ENCODE peak calls at places on chromosomes 3 and 15, in nine cellular contexts. One of them, this sample, is unnamed.
A peak's percentile ranks its signal among the peaks of the same experiment; 100 is the strongest.

GRCh38 chr15:43277901-43278300 is 11.2 kb upstream of the TGM5 start:
- DNase-seq in nephron progenitor cell: no peak
- DNase-seq in amniotic stem cell: no peak
- DNase-seq in neural crest cell: no peak
- DNase-seq in PC-9: no peak
- DNase-seq in ACHN: no peak
- DNase-seq in Caki2: no peak
- DNase-seq in NCI-H510A treated with DMSO at 0.1 percent for 48 hours: no peak
- DNase-seq in MCF 10A: no peak
- DNase-seq in this sample: no peak

GRCh38 chr15:80825361-80826030 is 46.3 kb downstream of the CEMIP start:
- DNase-seq in Caki2: no peak
- DNase-seq in neural crest cell: no peak
- DNase-seq in amniotic stem cell: no peak
- DNase-seq in ACHN: no peak
- DNase-seq in PC-9: peak; percentile 65
- DNase-seq in nephron progenitor cell: no peak
- DNase-seq in NCI-H510A treated with DMSO at 0.1 percent for 48 hours: no peak
- DNase-seq in MCF 10A: no peak
- DNase-seq in this sample: no peak

GRCh38 chr3:13709706-13710105 is 160.8 kb downstream of the FBLN2 start:
- DNase-seq in Caki2: no peak
- DNase-seq in MCF 10A: no peak
- DNase-seq in PC-9: no peak
- DNase-seq in amniotic stem cell: no peak
- DNase-seq in ACHN: no peak
- DNase-seq in NCI-H510A treated with DMSO at 0.1 percent for 48 hours: no peak
- DNase-seq in nephron progenitor cell: no peak
- DNase-seq in neural crest cell: no peak
- DNase-seq in this sample: no peak

GRCh38 chr15:85475317-85475701 is 94.9 kb downstream of the AKAP13 start:
- DNase-seq in NCI-H510A treated with DMSO at 0.1 percent for 48 hours: no peak
- DNase-seq in neural crest cell: no peak
- DNase-seq in nephron progenitor cell: no peak
- DNase-seq in ACHN: no peak
- DNase-seq in amniotic stem cell: no peak
- DNase-seq in MCF 10A: no peak
- DNase-seq in Caki2: no peak
- DNase-seq in PC-9: no peak
- DNase-seq in this sample: no peak

GRCh38 chr3:187288176-187288893 is 3.2 kb downstream of the MASP1 start:
- DNase-seq in neural crest cell: no peak
- DNase-seq in amniotic stem cell: no peak
- DNase-seq in NCI-H510A treated with DMSO at 0.1 percent for 48 hours: no peak
- DNase-seq in MCF 10A: no peak
- DNase-seq in ACHN: no peak
- DNase-seq in Caki2: no peak
- DNase-seq in nephron progenitor cell: no peak
- DNase-seq in PC-9: no peak
- DNase-seq in this sample: no peak

GRCh38 chr3:88509582-88509981 is 359.8 kb downstream of the C3orf38 start:
- DNase-seq in ACHN: no peak
- DNase-seq in nephron progenitor cell: no peak
- DNase-seq in Caki2: no peak
- DNase-seq in neural crest cell: no peak
- DNase-seq in PC-9: no peak
- DNase-seq in NCI-H510A treated with DMSO at 0.1 percent for 48 hours: no peak
- DNase-seq in amniotic stem cell: no peak
- DNase-seq in MCF 10A: no peak
- DNase-seq in this sample: no peak

GRCh38 chr3:155846119-155846518 is 8.1 kb downstream of the SLC33A1 start:
- DNase-seq in MCF 10A: no peak
- DNase-seq in nephron progenitor cell: no peak
- DNase-seq in amniotic stem cell: no peak
- DNase-seq in PC-9: no peak
- DNase-seq in neural crest cell: no peak
- DNase-seq in NCI-H510A treated with DMSO at 0.1 percent for 48 hours: no peak
- DNase-seq in ACHN: no peak
- DNase-seq in Caki2: no peak
- DNase-seq in this sample: no peak

GRCh38 chr15:100588638-100589242 is 13.2 kb downstream of the LINS1 start:
- DNase-seq in amniotic stem cell: no peak
- DNase-seq in NCI-H510A treated with DMSO at 0.1 percent for 48 hours: no peak
- DNase-seq in MCF 10A: peak; percentile 28
- DNase-seq in ACHN: peak; percentile 10
- DNase-seq in nephron progenitor cell: no peak
- DNase-seq in PC-9: no peak
- DNase-seq in neural crest cell: no peak
- DNase-seq in Caki2: peak; percentile 28
- DNase-seq in this sample: no peak

GRCh38 chr3:114179575-114179974 is 723 bp upstream of the DRD3 start:
- DNase-seq in NCI-H510A treated with DMSO at 0.1 percent for 48 hours: peak; percentile 23
- DNase-seq in PC-9: no peak
- DNase-seq in ACHN: peak; percentile 29
- DNase-seq in amniotic stem cell: no peak
- DNase-seq in nephron progenitor cell: no peak
- DNase-seq in Caki2: peak; percentile 16
- DNase-seq in MCF 10A: peak; percentile 27
- DNase-seq in neural crest cell: no peak
- DNase-seq in this sample: no peak

GRCh38 chr3:123518892-123519485 is 65.9 kb downstream of the HACD2 start:
- DNase-seq in amniotic stem cell: no peak
- DNase-seq in Caki2: no peak
- DNase-seq in PC-9: no peak
- DNase-seq in nephron progenitor cell: no peak
- DNase-seq in ACHN: no peak
- DNase-seq in neural crest cell: no peak
- DNase-seq in NCI-H510A treated with DMSO at 0.1 percent for 48 hours: no peak
- DNase-seq in MCF 10A: no peak
- DNase-seq in this sample: no peak

GRCh38 chr15:38708672-38709188 is 144.1 kb upstream of the RASGRP1 start:
- DNase-seq in NCI-H510A treated with DMSO at 0.1 percent for 48 hours: no peak
- DNase-seq in amniotic stem cell: no peak
- DNase-seq in PC-9: no peak
- DNase-seq in MCF 10A: no peak
- DNase-seq in nephron progenitor cell: no peak
- DNase-seq in ACHN: no peak
- DNase-seq in Caki2: no peak
- DNase-seq in neural crest cell: no peak
- DNase-seq in this sample: no peak

GRCh38 chr3:191068946-191069813 is 129.9 kb upstream of the OSTN start:
- DNase-seq in Caki2: no peak
- DNase-seq in neural crest cell: no peak
- DNase-seq in amniotic stem cell: no peak
- DNase-seq in nephron progenitor cell: no peak
- DNase-seq in ACHN: no peak
- DNase-seq in PC-9: no peak
- DNase-seq in NCI-H510A treated with DMSO at 0.1 percent for 48 hours: no peak
- DNase-seq in MCF 10A: no peak
- DNase-seq in this sample: no peak

GRCh38 chr3:172111163-172111562 is 71.8 kb downstream of the FNDC3B start:
- DNase-seq in neural crest cell: no peak
- DNase-seq in ACHN: no peak
- DNase-seq in NCI-H510A treated with DMSO at 0.1 percent for 48 hours: no peak
- DNase-seq in MCF 10A: no peak
- DNase-seq in PC-9: no peak
- DNase-seq in amniotic stem cell: no peak
- DNase-seq in Caki2: no peak
- DNase-seq in nephron progenitor cell: no peak
- DNase-seq in this sample: no peak

GRCh38 chr3:39191103-39191502 is 1.3 kb downstream of the XIRP1 start:
- DNase-seq in nephron progenitor cell: no peak
- DNase-seq in ACHN: no peak
- DNase-seq in Caki2: no peak
- DNase-seq in PC-9: no peak
- DNase-seq in NCI-H510A treated with DMSO at 0.1 percent for 48 hours: no peak
- DNase-seq in neural crest cell: no peak
- DNase-seq in MCF 10A: no peak
- DNase-seq in amniotic stem cell: no peak
- DNase-seq in this sample: no peak

GRCh38 chr3:10164546-10165393 is at the start of gene IRAK2:
- DNase-seq in Caki2: peak; percentile 49
- DNase-seq in PC-9: peak; percentile 65
- DNase-seq in amniotic stem cell: peak; percentile 57
- DNase-seq in neural crest cell: peak; percentile 52
- DNase-seq in ACHN: peak; percentile 57
- DNase-seq in nephron progenitor cell: peak; percentile 80
- DNase-seq in MCF 10A: peak; percentile 58
- DNase-seq in NCI-H510A treated with DMSO at 0.1 percent for 48 hours: no peak
- DNase-seq in this sample: peak; percentile 63

GRCh38 chr3:175288616-175289015 is 429.5 kb downstream of the NAALADL2 start:
- DNase-seq in MCF 10A: no peak
- DNase-seq in Caki2: no peak
- DNase-seq in ACHN: no peak
- DNase-seq in PC-9: no peak
- DNase-seq in NCI-H510A treated with DMSO at 0.1 percent for 48 hours: no peak
- DNase-seq in neural crest cell: no peak
- DNase-seq in amniotic stem cell: no peak
- DNase-seq in nephron progenitor cell: no peak
- DNase-seq in this sample: no peak

GRCh38 chr3:50534721-50535330 is 31.4 kb upstream of the CACNA2D2 start:
- DNase-seq in PC-9: no peak
- DNase-seq in MCF 10A: no peak
- DNase-seq in nephron progenitor cell: no peak
- DNase-seq in ACHN: peak; percentile 40
- DNase-seq in Caki2: no peak
- DNase-seq in NCI-H510A treated with DMSO at 0.1 percent for 48 hours: no peak
- DNase-seq in amniotic stem cell: no peak
- DNase-seq in neural crest cell: no peak
- DNase-seq in this sample: no peak

GRCh38 chr3:194087995-194088841 is 47.7 kb upstream of the HES1 start:
- DNase-seq in neural crest cell: no peak
- DNase-seq in amniotic stem cell: no peak
- DNase-seq in MCF 10A: no peak
- DNase-seq in ACHN: no peak
- DNase-seq in nephron progenitor cell: no peak
- DNase-seq in Caki2: no peak
- DNase-seq in PC-9: no peak
- DNase-seq in NCI-H510A treated with DMSO at 0.1 percent for 48 hours: no peak
- DNase-seq in this sample: no peak

GRCh38 chr3:67710396-67710795 is 56.0 kb upstream of the SUCLG2 start:
- DNase-seq in NCI-H510A treated with DMSO at 0.1 percent for 48 hours: no peak
- DNase-seq in ACHN: no peak
- DNase-seq in amniotic stem cell: no peak
- DNase-seq in nephron progenitor cell: no peak
- DNase-seq in Caki2: peak; percentile 2
- DNase-seq in MCF 10A: no peak
- DNase-seq in PC-9: no peak
- DNase-seq in neural crest cell: no peak
- DNase-seq in this sample: no peak

GRCh38 chr3:123305192-123305591 is 103.4 kb downstream of the SEC22A start:
- DNase-seq in PC-9: no peak
- DNase-seq in Caki2: no peak
- DNase-seq in ACHN: no peak
- DNase-seq in amniotic stem cell: no peak
- DNase-seq in neural crest cell: no peak
- DNase-seq in MCF 10A: no peak
- DNase-seq in nephron progenitor cell: no peak
- DNase-seq in NCI-H510A treated with DMSO at 0.1 percent for 48 hours: no peak
- DNase-seq in this sample: no peak

GRCh38 chr3:50600841-50601591 is 10.6 kb downstream of the CISH start:
- DNase-seq in NCI-H510A treated with DMSO at 0.1 percent for 48 hours: peak; percentile 81
- DNase-seq in nephron progenitor cell: peak; percentile 29
- DNase-seq in amniotic stem cell: peak; percentile 16
- DNase-seq in Caki2: peak; percentile 94
- DNase-seq in ACHN: peak; percentile 93
- DNase-seq in MCF 10A: peak; percentile 98
- DNase-seq in neural crest cell: no peak
- DNase-seq in PC-9: peak; percentile 81
- DNase-seq in this sample: peak; percentile 85

GRCh38 chr3:149934524-149934923 is 36.2 kb downstream of the PFN2 start:
- DNase-seq in neural crest cell: no peak
- DNase-seq in amniotic stem cell: no peak
- DNase-seq in nephron progenitor cell: no peak
- DNase-seq in PC-9: no peak
- DNase-seq in NCI-H510A treated with DMSO at 0.1 percent for 48 hours: no peak
- DNase-seq in ACHN: no peak
- DNase-seq in Caki2: no peak
- DNase-seq in MCF 10A: peak; percentile 56
- DNase-seq in this sample: no peak

GRCh38 chr3:15330031-15330596 is 2.3 kb downstream of the SH3BP5 start:
- DNase-seq in amniotic stem cell: no peak
- DNase-seq in nephron progenitor cell: peak; percentile 45
- DNase-seq in PC-9: no peak
- DNase-seq in Caki2: no peak
- DNase-seq in ACHN: no peak
- DNase-seq in NCI-H510A treated with DMSO at 0.1 percent for 48 hours: peak; percentile 75
- DNase-seq in MCF 10A: peak; percentile 15
- DNase-seq in neural crest cell: no peak
- DNase-seq in this sample: no peak

GRCh38 chr3:146134348-146135117 is 26.5 kb downstream of the PLOD2 start:
- DNase-seq in neural crest cell: no peak
- DNase-seq in ACHN: no peak
- DNase-seq in nephron progenitor cell: no peak
- DNase-seq in amniotic stem cell: no peak
- DNase-seq in Caki2: no peak
- DNase-seq in PC-9: no peak
- DNase-seq in MCF 10A: peak; percentile 49
- DNase-seq in NCI-H510A treated with DMSO at 0.1 percent for 48 hours: no peak
- DNase-seq in this sample: no peak

GRCh38 chr3:10173926-10174435 is 9.3 kb downstream of the IRAK2 start:
- DNase-seq in PC-9: peak; percentile 43
- DNase-seq in NCI-H510A treated with DMSO at 0.1 percent for 48 hours: no peak
- DNase-seq in MCF 10A: peak; percentile 64
- DNase-seq in Caki2: peak; percentile 97
- DNase-seq in amniotic stem cell: peak; percentile 76
- DNase-seq in neural crest cell: no peak
- DNase-seq in ACHN: peak; percentile 88
- DNase-seq in nephron progenitor cell: no peak
- DNase-seq in this sample: no peak

GRCh38 chr3:132777171-132777570 is 55.0 kb upstream of the NPHP3 start:
- DNase-seq in amniotic stem cell: no peak
- DNase-seq in MCF 10A: no peak
- DNase-seq in ACHN: no peak
- DNase-seq in PC-9: no peak
- DNase-seq in Caki2: no peak
- DNase-seq in nephron progenitor cell: no peak
- DNase-seq in neural crest cell: no peak
- DNase-seq in NCI-H510A treated with DMSO at 0.1 percent for 48 hours: no peak
- DNase-seq in this sample: no peak

GRCh38 chr3:176032043-176032442 is 1165.2 kb downstream of the TBL1XR1 start:
- DNase-seq in amniotic stem cell: no peak
- DNase-seq in Caki2: no peak
- DNase-seq in neural crest cell: no peak
- DNase-seq in ACHN: no peak
- DNase-seq in PC-9: no peak
- DNase-seq in NCI-H510A treated with DMSO at 0.1 percent for 48 hours: no peak
- DNase-seq in MCF 10A: no peak
- DNase-seq in nephron progenitor cell: no peak
- DNase-seq in this sample: no peak

GRCh38 chr3:32399030-32399620 is 7.5 kb downstream of the CMTM7 start:
- DNase-seq in Caki2: peak; percentile 53
- DNase-seq in MCF 10A: peak; percentile 72
- DNase-seq in NCI-H510A treated with DMSO at 0.1 percent for 48 hours: no peak
- DNase-seq in neural crest cell: no peak
- DNase-seq in PC-9: no peak
- DNase-seq in nephron progenitor cell: peak; percentile 25
- DNase-seq in ACHN: peak; percentile 65
- DNase-seq in amniotic stem cell: peak; percentile 21
- DNase-seq in this sample: no peak

GRCh38 chr3:33915796-33916589 is 117.6 kb downstream of the PDCD6IP start:
- DNase-seq in MCF 10A: peak; percentile 36
- DNase-seq in nephron progenitor cell: peak; percentile 26
- DNase-seq in PC-9: peak; percentile 16
- DNase-seq in Caki2: no peak
- DNase-seq in amniotic stem cell: no peak
- DNase-seq in NCI-H510A treated with DMSO at 0.1 percent for 48 hours: no peak
- DNase-seq in neural crest cell: no peak
- DNase-seq in ACHN: no peak
- DNase-seq in this sample: peak; percentile 49

GRCh38 chr15:63436872-63437375 is 55.3 kb upstream of the CA12 start:
- DNase-seq in NCI-H510A treated with DMSO at 0.1 percent for 48 hours: peak; percentile 90
- DNase-seq in amniotic stem cell: peak; percentile 51
- DNase-seq in Caki2: peak; percentile 23
- DNase-seq in neural crest cell: peak; percentile 25
- DNase-seq in ACHN: peak; percentile 31
- DNase-seq in MCF 10A: peak; percentile 66
- DNase-seq in nephron progenitor cell: peak; percentile 18
- DNase-seq in PC-9: peak; percentile 52
- DNase-seq in this sample: peak; percentile 42

GRCh38 chr3:15331606-15332404 is 581 bp downstream of the SH3BP5 start:
- DNase-seq in NCI-H510A treated with DMSO at 0.1 percent for 48 hours: no peak
- DNase-seq in ACHN: peak; percentile 8
- DNase-seq in PC-9: no peak
- DNase-seq in neural crest cell: peak; percentile 13
- DNase-seq in Caki2: no peak
- DNase-seq in MCF 10A: peak; percentile 29
- DNase-seq in amniotic stem cell: no peak
- DNase-seq in nephron progenitor cell: peak; percentile 38
- DNase-seq in this sample: peak; percentile 28